ENCODE peak calls at places on chromosomes 2 and 18, in nine cellular contexts. One of them, this sample, is unnamed.

GRCh38 chr18:71673954-71674353 is 870.2 kb downstream of the CBLN2 start:
- DNase-seq in stimulated activated CD4-positive, alpha-beta T cell treated with anti-CD3 and anti-CD28 coated beads, TNF-alpha, amount 100 ng/mL, for 48 hours: no peak
- DNase-seq in neuronal stem cell: no peak
- DNase-seq in bronchial epithelial cell: no peak
- DNase-seq in endothelial cell: no peak
- DNase-seq in ureter: no peak
- DNase-seq in NCI-H1105 treated with DMSO at 0.1 percent for 48 hours: no peak
- DNase-seq in activated effector memory CD4-positive, alpha-beta T cell treated with Interleukin-2 at 50 U/mL for 16 hours: no peak
- DNase-seq in retinal pigment epithelial cell: no peak
- DNase-seq in this sample: no peak

GRCh38 chr2:49490710-49491109 is 336.4 kb upstream of the FSHR start:
- DNase-seq in bronchial epithelial cell: peak; percentile 1
- DNase-seq in activated effector memory CD4-positive, alpha-beta T cell treated with Interleukin-2 at 50 U/mL for 16 hours: no peak
- DNase-seq in retinal pigment epithelial cell: no peak
- DNase-seq in NCI-H1105 treated with DMSO at 0.1 percent for 48 hours: peak; percentile 7
- DNase-seq in ureter: no peak
- DNase-seq in endothelial cell: peak; percentile 62
- DNase-seq in stimulated activated CD4-positive, alpha-beta T cell treated with anti-CD3 and anti-CD28 coated beads, TNF-alpha, amount 100 ng/mL, for 48 hours: no peak
- DNase-seq in neuronal stem cell: peak; percentile 12
- DNase-seq in this sample: no peak

GRCh38 chr2:101341901-101342624 is 33.6 kb upstream of the RNF149 start:
- DNase-seq in ureter: peak; percentile 71
- DNase-seq in NCI-H1105 treated with DMSO at 0.1 percent for 48 hours: peak; percentile 43
- DNase-seq in endothelial cell: peak; percentile 86
- DNase-seq in stimulated activated CD4-positive, alpha-beta T cell treated with anti-CD3 and anti-CD28 coated beads, TNF-alpha, amount 100 ng/mL, for 48 hours: peak; percentile 67
- DNase-seq in activated effector memory CD4-positive, alpha-beta T cell treated with Interleukin-2 at 50 U/mL for 16 hours: peak; percentile 57
- DNase-seq in retinal pigment epithelial cell: no peak
- DNase-seq in neuronal stem cell: peak; percentile 71
- DNase-seq in bronchial epithelial cell: peak; percentile 46
- DNase-seq in this sample: no peak

GRCh38 chr2:191566347-191566746 is 111.6 kb upstream of the NABP1 start:
- DNase-seq in ureter: peak; percentile 51
- DNase-seq in endothelial cell: peak; percentile 79
- DNase-seq in neuronal stem cell: peak; percentile 73
- DNase-seq in bronchial epithelial cell: peak; percentile 50
- DNase-seq in NCI-H1105 treated with DMSO at 0.1 percent for 48 hours: peak; percentile 54
- DNase-seq in stimulated activated CD4-positive, alpha-beta T cell treated with anti-CD3 and anti-CD28 coated beads, TNF-alpha, amount 100 ng/mL, for 48 hours: peak; percentile 37
- DNase-seq in retinal pigment epithelial cell: no peak
- DNase-seq in activated effector memory CD4-positive, alpha-beta T cell treated with Interleukin-2 at 50 U/mL for 16 hours: peak; percentile 39
- DNase-seq in this sample: no peak

GRCh38 chr2:174554514-174555119 is 43.0 kb downstream of the WIPF1 start:
- DNase-seq in ureter: no peak
- DNase-seq in neuronal stem cell: no peak
- DNase-seq in NCI-H1105 treated with DMSO at 0.1 percent for 48 hours: no peak
- DNase-seq in activated effector memory CD4-positive, alpha-beta T cell treated with Interleukin-2 at 50 U/mL for 16 hours: no peak
- DNase-seq in endothelial cell: no peak
- DNase-seq in stimulated activated CD4-positive, alpha-beta T cell treated with anti-CD3 and anti-CD28 coated beads, TNF-alpha, amount 100 ng/mL, for 48 hours: no peak
- DNase-seq in retinal pigment epithelial cell: no peak
- DNase-seq in bronchial epithelial cell: no peak
- DNase-seq in this sample: no peak

GRCh38 chr2:68747918-68748317 is 13.3 kb downstream of the ARHGAP25 start:
- DNase-seq in NCI-H1105 treated with DMSO at 0.1 percent for 48 hours: no peak
- DNase-seq in bronchial epithelial cell: no peak
- DNase-seq in neuronal stem cell: no peak
- DNase-seq in endothelial cell: no peak
- DNase-seq in stimulated activated CD4-positive, alpha-beta T cell treated with anti-CD3 and anti-CD28 coated beads, TNF-alpha, amount 100 ng/mL, for 48 hours: no peak
- DNase-seq in ureter: no peak
- DNase-seq in retinal pigment epithelial cell: no peak
- DNase-seq in activated effector memory CD4-positive, alpha-beta T cell treated with Interleukin-2 at 50 U/mL for 16 hours: no peak
- DNase-seq in this sample: no peak

GRCh38 chr18:8339958-8340357 is 269.3 kb upstream of the RAB12 start:
- DNase-seq in NCI-H1105 treated with DMSO at 0.1 percent for 48 hours: no peak
- DNase-seq in ureter: no peak
- DNase-seq in activated effector memory CD4-positive, alpha-beta T cell treated with Interleukin-2 at 50 U/mL for 16 hours: no peak
- DNase-seq in stimulated activated CD4-positive, alpha-beta T cell treated with anti-CD3 and anti-CD28 coated beads, TNF-alpha, amount 100 ng/mL, for 48 hours: no peak
- DNase-seq in neuronal stem cell: no peak
- DNase-seq in bronchial epithelial cell: no peak
- DNase-seq in endothelial cell: no peak
- DNase-seq in retinal pigment epithelial cell: no peak
- DNase-seq in this sample: no peak

GRCh38 chr2:167581961-167582574 is 665.3 kb downstream of the STK39 start:
- DNase-seq in ureter: no peak
- DNase-seq in retinal pigment epithelial cell: no peak
- DNase-seq in neuronal stem cell: no peak
- DNase-seq in activated effector memory CD4-positive, alpha-beta T cell treated with Interleukin-2 at 50 U/mL for 16 hours: no peak
- DNase-seq in stimulated activated CD4-positive, alpha-beta T cell treated with anti-CD3 and anti-CD28 coated beads, TNF-alpha, amount 100 ng/mL, for 48 hours: no peak
- DNase-seq in bronchial epithelial cell: no peak
- DNase-seq in endothelial cell: no peak
- DNase-seq in NCI-H1105 treated with DMSO at 0.1 percent for 48 hours: peak; percentile 75
- DNase-seq in this sample: no peak

GRCh38 chr2:184041077-184041476 is 557.3 kb upstream of the ZNF804A start:
- DNase-seq in retinal pigment epithelial cell: peak; percentile 70
- DNase-seq in ureter: no peak
- DNase-seq in activated effector memory CD4-positive, alpha-beta T cell treated with Interleukin-2 at 50 U/mL for 16 hours: no peak
- DNase-seq in neuronal stem cell: no peak
- DNase-seq in bronchial epithelial cell: no peak
- DNase-seq in stimulated activated CD4-positive, alpha-beta T cell treated with anti-CD3 and anti-CD28 coated beads, TNF-alpha, amount 100 ng/mL, for 48 hours: no peak
- DNase-seq in NCI-H1105 treated with DMSO at 0.1 percent for 48 hours: no peak
- DNase-seq in endothelial cell: no peak
- DNase-seq in this sample: no peak

GRCh38 chr2:218187650-218188025 is 20.9 kb upstream of the CXCR1 start:
- DNase-seq in stimulated activated CD4-positive, alpha-beta T cell treated with anti-CD3 and anti-CD28 coated beads, TNF-alpha, amount 100 ng/mL, for 48 hours: no peak
- DNase-seq in neuronal stem cell: no peak
- DNase-seq in activated effector memory CD4-positive, alpha-beta T cell treated with Interleukin-2 at 50 U/mL for 16 hours: no peak
- DNase-seq in endothelial cell: no peak
- DNase-seq in NCI-H1105 treated with DMSO at 0.1 percent for 48 hours: no peak
- DNase-seq in retinal pigment epithelial cell: no peak
- DNase-seq in ureter: no peak
- DNase-seq in bronchial epithelial cell: no peak
- DNase-seq in this sample: no peak

GRCh38 chr2:207933396-207934045 is 91.8 kb downstream of the PLEKHM3 start:
- DNase-seq in NCI-H1105 treated with DMSO at 0.1 percent for 48 hours: no peak
- DNase-seq in bronchial epithelial cell: no peak
- DNase-seq in endothelial cell: no peak
- DNase-seq in ureter: no peak
- DNase-seq in stimulated activated CD4-positive, alpha-beta T cell treated with anti-CD3 and anti-CD28 coated beads, TNF-alpha, amount 100 ng/mL, for 48 hours: no peak
- DNase-seq in neuronal stem cell: no peak
- DNase-seq in retinal pigment epithelial cell: no peak
- DNase-seq in activated effector memory CD4-positive, alpha-beta T cell treated with Interleukin-2 at 50 U/mL for 16 hours: no peak
- DNase-seq in this sample: no peak

GRCh38 chr2:187934236-187934635 is 357.4 kb upstream of the GULP1 start:
- DNase-seq in activated effector memory CD4-positive, alpha-beta T cell treated with Interleukin-2 at 50 U/mL for 16 hours: no peak
- DNase-seq in retinal pigment epithelial cell: no peak
- DNase-seq in ureter: no peak
- DNase-seq in stimulated activated CD4-positive, alpha-beta T cell treated with anti-CD3 and anti-CD28 coated beads, TNF-alpha, amount 100 ng/mL, for 48 hours: no peak
- DNase-seq in neuronal stem cell: no peak
- DNase-seq in NCI-H1105 treated with DMSO at 0.1 percent for 48 hours: no peak
- DNase-seq in endothelial cell: no peak
- DNase-seq in bronchial epithelial cell: no peak
- DNase-seq in this sample: no peak

This sample was measured in thoracic aorta.